ENCODE peak calls at places on chromosomes 4 and X, in ten cellular contexts. G is GM23338; I is AG04450; W is activated T-cell treated with anti-CD3 and anti-CD28 coated beads, Interleukin-2, amount 50 U/mL, for 4 hours; N is lower lobe of right lung; M is AG09319; D is effector CD4-positive, alpha-beta T cell; H is naive thymus-derived CD8-positive, alpha-beta T cell; O is HTR-8/SVneo; Z is Karpas-422. R is an unnamed sample.

GRCh38 chr4:111064342-111064993 is 441.6 kb upstream of the PITX2 start:
- DNase-seq in G (peak), I (no peak), W (no peak), N (no peak), M (no peak), D (no peak), H (no peak), O (peak), Z (no peak), R (no peak)

GRCh38 chr4:148574502-148574901 is 132.3 kb upstream of the NR3C2 start:
- DNase-seq in G (no peak), I (no peak), W (no peak), N (no peak), M (no peak), D (no peak), H (no peak), O (no peak), Z (no peak), R (no peak)

GRCh38 chr4:140776551-140776950 is 20.4 kb upstream of the TBC1D9 start:
- DNase-seq in G (no peak), I (no peak), W (no peak), N (no peak), M (no peak), D (no peak), H (no peak), O (no peak), Z (no peak), R (no peak)

GRCh38 chr4:129362685-129363274 is 266.8 kb downstream of the C4orf33 start:
- DNase-seq in G (peak), I (peak), W (peak), N (no peak), M (peak), D (peak), H (peak), O (peak), Z (peak), R (peak)

GRCh38 chr4:159278399-159278798 is 175.5 kb downstream of the RAPGEF2 start:
- DNase-seq in G (no peak), I (no peak), W (no peak), N (no peak), M (no peak), D (no peak), H (no peak), O (no peak), Z (no peak), R (no peak)

GRCh38 chr4:176125063-176125462 is 59.4 kb downstream of the WDR17 start:
- DNase-seq in G (no peak), I (no peak), W (no peak), N (no peak), M (no peak), D (no peak), H (no peak), O (no peak), Z (no peak), R (no peak)

GRCh38 chr4:172042714-172043114 is 229.5 kb downstream of the GALNTL6 start:
- DNase-seq in G (no peak), I (no peak), W (no peak), N (no peak), M (no peak), D (no peak), H (no peak), O (no peak), Z (no peak), R (no peak)

GRCh38 chr4:2246384-2247127 is 4.6 kb upstream of the HAUS3 start:
- DNase-seq in G (no peak), I (no peak), W (no peak), N (peak), M (no peak), D (peak), H (no peak), O (no peak), Z (no peak), R (no peak)

GRCh38 chrX:71533850-71534515 is 1.1 kb downstream of the OGT start:
- DNase-seq in G (peak), I (no peak), W (peak), N (peak), M (no peak), D (peak), H (peak), O (no peak), Z (peak), R (peak)

GRCh38 chr4:1330761-1331590 is 16.0 kb upstream of the UVSSA start:
- DNase-seq in G (no peak), I (no peak), W (peak), N (no peak), M (no peak), D (peak), H (peak), O (no peak), Z (no peak), R (no peak)

GRCh38 chr4:1192091-1192492 is 19.7 kb upstream of the SPON2 start:
- DNase-seq in G (no peak), I (peak), W (no peak), N (peak), M (peak), D (no peak), H (no peak), O (peak), Z (no peak), R (peak)

GRCh38 chr4:174437756-174438155 is 84.5 kb downstream of the HPGD start:
- DNase-seq in G (no peak), I (no peak), W (no peak), N (no peak), M (no peak), D (no peak), H (no peak), O (no peak), Z (no peak), R (no peak)

GRCh38 chrX:6460893-6461490 is 73.9 kb downstream of the VCX3A start:
- DNase-seq in G (no peak), I (no peak), W (no peak), N (no peak), M (no peak), D (no peak), H (no peak), O (no peak), Z (no peak), R (no peak)

GRCh38 chrX:48939417-48940228 is 17.8 kb downstream of the OTUD5 start:
- DNase-seq in G (no peak), I (no peak), W (no peak), N (no peak), M (no peak), D (no peak), H (peak), O (no peak), Z (peak), R (no peak)

GRCh38 chr4:154471924-154472323 is 19.7 kb downstream of the DCHS2 start:
- DNase-seq in G (no peak), I (no peak), W (no peak), N (no peak), M (no peak), D (no peak), H (no peak), O (no peak), Z (no peak), R (no peak)

R was measured in left cardiac atrium.